ENCODE peak calls at places on chromosome 3, in five cellular contexts. U, L, C, M and K are unnamed samples.

GRCh38 chr3:124846189-124846588 is 41.0 kb downstream of the ITGB5 start:
- DNase-seq in M (peak; percentile 52), U (peak; percentile 92), C (peak; percentile 92), L (no peak), K (peak; percentile 65)

GRCh38 chr3:193938613-193939012 is 197.3 kb upstream of the HES1 start:
- DNase-seq in C (no peak), L (no peak), M (no peak), U (no peak), K (no peak)

GRCh38 chr3:14989943-14990753 is 42.8 kb downstream of the NR2C2 start:
- DNase-seq in U (peak; percentile 20), M (no peak), C (peak; percentile 27), L (no peak), K (peak; percentile 69)

GRCh38 chr3:27533718-27534578 is 49.8 kb upstream of the SLC4A7 start:
- DNase-seq in M (peak; percentile 43), L (no peak), C (peak; percentile 96), U (peak; percentile 100), K (peak; percentile 94)

GRCh38 chr3:148218222-148218621 is 479.5 kb upstream of the AGTR1 start:
- DNase-seq in C (peak; percentile 44), M (no peak), L (no peak), U (peak; percentile 12), K (no peak)

GRCh38 chr3:68997887-68998286 is 15.6 kb downstream of the EOGT start:
- DNase-seq in L (no peak), C (no peak), U (no peak), M (no peak), K (no peak)

GRCh38 chr3:129031476-129032215 is 28.9 kb upstream of the GP9 start:
- DNase-seq in M (no peak), L (no peak), U (no peak), C (no peak), K (no peak)

GRCh38 chr3:72427575-72427974 is 420.7 kb downstream of the SHQ1 start:
- DNase-seq in C (no peak), L (no peak), U (no peak), M (no peak), K (no peak)

GRCh38 chr3:157201648-157202278 is 41.8 kb upstream of the CCNL1 start:
- DNase-seq in L (no peak), M (no peak), C (peak; percentile 71), U (peak; percentile 63), K (peak; percentile 63)

GRCh38 chr3:176919836-176920760 is 277.2 kb downstream of the TBL1XR1 start:
- DNase-seq in C (peak; percentile 72), M (no peak), L (no peak), U (peak; percentile 56), K (no peak)

GRCh38 chr3:30199096-30199734 is 407.2 kb upstream of the TGFBR2 start:
- DNase-seq in C (peak; percentile 79), U (peak; percentile 75), M (peak; percentile 67), L (peak; percentile 66), K (peak; percentile 69)

GRCh38 chr3:112635674-112636073 is 5.3 kb downstream of the CCDC80 start:
- DNase-seq in U (peak; percentile 96), C (peak; percentile 90), L (no peak), M (peak; percentile 76), K (peak; percentile 93)
- H3K4me3 ChIP-seq in U (peak overlapping the region; percentile 86), C (peak overlapping the region; percentile 67), L (no peak overlapping the region), M (peak overlapping the region; percentile 35), K (peak overlapping the region; percentile 76)

DNA sequence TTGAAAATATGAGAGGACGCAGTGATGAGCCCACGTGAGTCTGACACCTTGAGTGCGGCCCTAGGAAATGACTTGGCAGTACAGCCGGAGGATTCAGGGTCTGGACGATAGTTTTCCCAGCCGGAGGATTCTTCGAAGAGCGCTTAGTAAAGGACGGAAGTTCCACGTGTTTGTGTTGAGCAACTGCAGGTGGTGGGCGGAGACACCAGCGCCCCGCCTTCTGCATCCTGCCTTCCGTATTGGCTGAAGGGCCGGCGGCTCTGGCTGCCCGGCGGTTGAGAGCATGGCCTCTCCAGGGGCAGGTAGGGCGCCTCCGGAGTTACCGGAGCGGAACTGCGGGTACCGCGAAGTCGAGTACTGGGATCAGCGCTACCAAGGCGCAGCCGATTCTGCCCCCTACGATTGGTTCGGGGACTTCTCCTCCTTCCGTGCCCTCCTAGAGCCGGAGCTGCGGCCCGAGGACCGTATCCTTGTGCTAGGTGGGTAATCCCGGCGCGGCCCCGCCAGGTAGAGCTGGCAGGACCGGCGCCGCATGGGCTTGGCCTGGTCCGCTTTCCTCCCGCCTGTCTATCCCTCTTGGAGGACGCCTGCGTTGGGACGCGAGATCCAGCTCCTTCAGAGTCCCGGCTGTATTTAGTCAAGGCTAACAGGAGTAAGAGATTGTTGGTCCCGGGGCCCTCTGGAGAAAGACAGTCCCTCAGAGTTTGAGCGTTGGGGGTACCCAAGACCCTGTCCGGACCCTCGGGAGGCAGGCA is at the start of gene EEF1AKMT4:
- DNase-seq in L (peak; percentile 96), C (peak; percentile 99), U (peak; percentile 98), M (peak; percentile 96), K (peak; percentile 98)
- TF ChIP-seq CTCF in L (peak; percentile 40), C (peak; percentile 46), U (peak; percentile 25), M (peak; percentile 41), K (peak; percentile 43)

GRCh38 chr3:47567149-47567548 is 11.5 kb downstream of the CSPG5 start:
- DNase-seq in L (no peak), M (no peak), C (no peak), U (no peak), K (no peak)
- H3K4me3 ChIP-seq in L (no peak overlapping the region), M (no peak overlapping the region), C (no peak overlapping the region), U (no peak overlapping the region), K (no peak overlapping the region)

GRCh38 chr3:41997702-41998551 is 36.0 kb upstream of the ULK4 start:
- DNase-seq in L (no peak), M (no peak), C (peak; percentile 49), U (peak; percentile 21), K (no peak)
- TF ChIP-seq CTCF in L (peak; percentile 42), M (peak; percentile 22), C (peak; percentile 59), U (peak; percentile 47), K (peak; percentile 62)

DNA sequence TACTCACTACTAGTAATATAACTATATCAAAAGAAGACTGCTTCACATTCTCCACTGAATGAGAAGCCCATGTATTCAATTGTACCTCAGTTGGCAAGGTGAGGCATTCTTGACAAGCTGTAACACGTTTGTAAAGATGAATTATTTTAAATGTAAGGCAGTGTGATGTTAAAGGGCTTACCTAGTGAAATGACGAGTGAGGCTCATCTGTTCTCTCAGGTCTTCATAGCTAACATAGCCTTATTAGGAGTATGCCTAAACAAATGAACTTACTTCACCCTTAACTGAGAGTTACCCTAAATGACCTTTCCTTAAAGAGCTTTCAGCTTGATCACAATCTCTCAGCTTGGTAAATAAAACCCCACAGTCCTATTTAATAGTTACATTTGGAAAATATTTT is 127.3 kb downstream of the FEZF2 start:
- DNase-seq in L (no peak), U (no peak), C (no peak), M (no peak), K (no peak)
- H3K4me3 ChIP-seq in L (no peak overlapping the region), U (no peak overlapping the region), C (no peak overlapping the region), M (no peak overlapping the region), K (no peak overlapping the region)

GRCh38 chr3:112334709-112335108 is 1.8 kb downstream of the CD200 start:
- DNase-seq in L (no peak), U (no peak), M (no peak), C (peak; percentile 62), K (peak; percentile 20)

GRCh38 chr3:112338021-112338726 is 5.2 kb downstream of the CD200 start:
- DNase-seq in C (peak; percentile 37), L (no peak), M (no peak), U (no peak), K (no peak)

GRCh38 chr3:112333386-112334334 is 704 bp downstream of the CD200 start:
- DNase-seq in L (peak; percentile 46), C (peak; percentile 80), U (no peak), M (peak; percentile 36), K (peak; percentile 27)

GRCh38 chr3:112327371-112327951 is 5.5 kb upstream of the CD200 start:
- DNase-seq in C (peak; percentile 87), M (no peak), U (peak; percentile 64), L (no peak), K (peak; percentile 71)

GRCh38 chr3:112333002-112333385 is at the start of gene CD200:
- DNase-seq in L (peak; percentile 74), C (peak; percentile 69), U (peak; percentile 16), M (peak; percentile 70), K (peak; percentile 41)
- TF ChIP-seq CTCF in L (no peak), C (peak; percentile 4), U (no peak), M (no peak), K (peak; percentile 2)

GRCh38 chr3:11611271-11611893 is 32.3 kb downstream of the VGLL4 start:
- DNase-seq in L (no peak), U (no peak), C (no peak), M (no peak), K (no peak)

GRCh38 chr3:11613851-11614491 is 29.7 kb downstream of the VGLL4 start:
- DNase-seq in U (peak; percentile 63), L (peak; percentile 64), C (no peak), M (no peak), K (no peak)

GRCh38 chr3:11613319-11613718 is 30.4 kb downstream of the VGLL4 start:
- DNase-seq in C (no peak), U (no peak), M (no peak), L (no peak), K (no peak)

GRCh38 chr3:11610700-11611099 is 33.0 kb downstream of the VGLL4 start:
- DNase-seq in C (peak; percentile 55), L (no peak), M (no peak), U (no peak), K (no peak)

GRCh38 chr3:11612515-11613184 is 31.1 kb downstream of the VGLL4 start:
- DNase-seq in L (no peak), M (no peak), U (no peak), C (no peak), K (no peak)
- H3K4me3 ChIP-seq in L (no peak overlapping the region), M (no peak overlapping the region), U (no peak overlapping the region), C (no peak overlapping the region), K (no peak overlapping the region)

GRCh38 chr3:53109822-53110771 is 20.1 kb downstream of the RFT1 start:
- DNase-seq in M (peak; percentile 78), L (no peak), U (peak; percentile 93), C (peak; percentile 95), K (peak; percentile 88)
- TF ChIP-seq CTCF in M (peak; percentile 23), L (peak; percentile 26), U (peak; percentile 94), C (peak; percentile 96), K (peak; percentile 84)

GRCh38 chr3:32996755-32997091 is 45.3 kb downstream of the CCR4 start:
- DNase-seq in C (no peak), M (no peak), U (no peak), L (no peak), K (no peak)
- H3K4me3 ChIP-seq in C (no peak overlapping the region), M (no peak overlapping the region), U (no peak overlapping the region), L (no peak overlapping the region), K (no peak overlapping the region)